ENCODE peak calls at places on chromosomes 16 and 17, in eight cellular contexts. G is HL-60, L is esophagus muscularis mucosa, B is GM23338, K is prostate gland, Y is endothelial cell of umbilical vein, I is transverse colon, E is sigmoid colon. T is an unnamed sample.

GRCh38 chr16:82045471-82046178 is 10.6 kb downstream of the HSD17B2 start:
- DNase-seq in K (no peak), E (no peak), I (no peak), B (no peak), G (no peak), L (no peak), Y (no peak), T (no peak)

GRCh38 chr17:73118876-73119485 is 26.5 kb upstream of the SLC39A11 start:
- DNase-seq in G (no peak), E (no peak), K (no peak), B (no peak), Y (no peak), I (no peak), L (no peak), T (no peak)

GRCh38 chr16:77975942-77976341 is 46.4 kb upstream of the CLEC3A start:
- DNase-seq in B (no peak), K (no peak), G (no peak), E (no peak), L (no peak), Y (no peak), I (no peak), T (no peak)

GRCh38 chr17:7486181-7486580 is 2.0 kb downstream of the POLR2A start:
- DNase-seq in E (no peak), K (no peak), L (no peak), Y (peak; percentile 21), B (no peak), G (no peak), I (no peak), T (no peak)

GRCh38 chr17:55023626-55024025 is 55.1 kb downstream of the STXBP4 start:
- DNase-seq in G (no peak), Y (no peak), B (no peak), L (no peak), I (no peak), E (no peak), K (no peak), T (no peak)

GRCh38 chr16:86531193-86531550 is 20.8 kb downstream of the FOXF1 start:
- DNase-seq in E (peak; percentile 93), Y (no peak), G (no peak), I (peak; percentile 52), B (no peak), L (no peak), K (no peak), T (no peak)

GRCh38 chr17:20010099-20010863 is 1.1 kb downstream of the SPECC1 start:
- DNase-seq in B (peak; percentile 66), L (no peak), G (no peak), Y (peak; percentile 61), I (peak; percentile 20), K (peak; percentile 23), E (no peak), T (no peak)

GRCh38 chr16:69513180-69513966 is 52.4 kb upstream of the NFAT5 start:
- DNase-seq in E (no peak), I (no peak), B (peak; percentile 41), Y (no peak), K (no peak), L (no peak), G (no peak), T (no peak)

GRCh38 chr17:41773731-41774193 is 12.7 kb downstream of the JUP start:
- DNase-seq in B (no peak), E (peak; percentile 59), I (peak; percentile 23), K (no peak), G (no peak), L (no peak), Y (no peak), T (no peak)

GRCh38 chr16:12462690-12463646 is 340.7 kb downstream of the CPPED1 start:
- DNase-seq in I (no peak), E (no peak), L (no peak), B (no peak), G (no peak), K (no peak), Y (peak; percentile 70), T (no peak)

GRCh38 chr17:65545708-65546523 is 15.5 kb downstream of the AXIN2 start:
- DNase-seq in L (no peak), Y (no peak), E (peak; percentile 53), I (no peak), K (no peak), B (no peak), G (no peak), T (no peak)

DNA sequence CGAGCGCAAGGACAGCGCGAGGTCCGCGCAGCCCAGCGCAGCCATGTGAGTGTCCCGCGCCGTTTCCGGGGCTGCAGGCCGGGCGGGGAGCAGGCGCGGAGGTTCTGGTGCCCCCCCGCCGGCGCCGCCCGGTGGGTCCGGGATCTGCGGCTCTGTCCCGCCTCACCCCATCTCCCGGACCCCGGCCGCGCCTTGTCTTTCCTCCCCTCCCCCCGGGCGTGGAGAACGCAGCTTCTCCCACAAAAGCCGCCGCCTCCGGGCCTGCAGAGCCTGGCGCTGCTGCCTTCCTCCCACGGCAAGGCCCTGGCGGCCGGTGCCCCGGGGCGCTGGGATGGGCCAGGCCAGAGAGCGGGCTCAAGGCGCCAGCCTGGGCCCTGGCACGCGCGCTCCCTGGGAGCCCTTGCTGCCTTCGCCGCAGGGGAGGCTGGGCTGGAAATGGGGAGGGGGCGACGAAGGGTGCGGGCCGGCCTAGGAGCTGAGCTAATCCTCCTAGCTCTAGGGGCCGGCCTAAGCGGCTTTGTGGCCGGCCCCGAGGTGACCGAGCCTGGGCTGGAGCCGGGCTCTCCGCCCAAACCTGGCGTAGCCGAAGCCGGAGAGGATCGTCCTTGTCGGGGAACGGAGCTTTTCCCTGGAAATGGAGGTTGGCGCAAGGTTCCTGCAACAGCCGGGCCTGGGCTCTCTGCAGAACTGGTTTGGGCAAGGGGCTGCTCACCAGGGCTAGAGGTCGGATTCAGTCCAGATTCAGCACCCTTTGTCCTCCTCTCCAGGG is 425 bp downstream of the RIPOR1 start:
- DNase-seq in K (no peak), E (no peak), B (peak; percentile 63), L (no peak), G (no peak), Y (peak; percentile 47), I (peak; percentile 48), T (no peak)
- TF ChIP-seq POLR2AphosphoS5 in K (no peak), E (no peak), B (no peak), L (no peak), G (no peak), Y (peak; percentile 68), I (no peak), T (no peak)

DNA sequence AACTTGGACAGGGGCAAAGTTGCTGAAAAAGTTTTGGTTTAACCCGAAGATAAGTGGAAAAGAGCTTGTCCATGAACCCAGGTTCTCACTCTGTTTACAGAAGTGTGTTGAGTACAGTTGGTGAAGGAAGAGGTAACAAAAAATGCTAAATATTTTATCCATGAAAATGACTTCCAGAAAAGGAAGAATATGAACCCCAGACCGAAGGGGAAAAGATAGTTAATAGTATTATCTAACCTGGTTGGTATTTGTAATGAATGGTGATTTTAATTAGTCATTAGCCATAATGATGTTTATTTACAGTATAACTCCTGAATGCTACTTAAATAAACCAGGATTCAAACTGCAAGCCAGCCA is 574 bp upstream of the TMEM106A start:
- DNase-seq in B (no peak), L (no peak), G (no peak), E (no peak), Y (no peak), K (no peak), I (no peak), T (no peak)
- H3K4me3 ChIP-seq in B (peak overlapping the region; percentile 59), L (peak overlapping the region; percentile 60), G (no peak overlapping the region), E (peak overlapping the region; percentile 67), Y (peak overlapping the region; percentile 72), K (peak overlapping the region; percentile 40), I (peak overlapping the region; percentile 54), T (peak overlapping the region; percentile 60)

DNA sequence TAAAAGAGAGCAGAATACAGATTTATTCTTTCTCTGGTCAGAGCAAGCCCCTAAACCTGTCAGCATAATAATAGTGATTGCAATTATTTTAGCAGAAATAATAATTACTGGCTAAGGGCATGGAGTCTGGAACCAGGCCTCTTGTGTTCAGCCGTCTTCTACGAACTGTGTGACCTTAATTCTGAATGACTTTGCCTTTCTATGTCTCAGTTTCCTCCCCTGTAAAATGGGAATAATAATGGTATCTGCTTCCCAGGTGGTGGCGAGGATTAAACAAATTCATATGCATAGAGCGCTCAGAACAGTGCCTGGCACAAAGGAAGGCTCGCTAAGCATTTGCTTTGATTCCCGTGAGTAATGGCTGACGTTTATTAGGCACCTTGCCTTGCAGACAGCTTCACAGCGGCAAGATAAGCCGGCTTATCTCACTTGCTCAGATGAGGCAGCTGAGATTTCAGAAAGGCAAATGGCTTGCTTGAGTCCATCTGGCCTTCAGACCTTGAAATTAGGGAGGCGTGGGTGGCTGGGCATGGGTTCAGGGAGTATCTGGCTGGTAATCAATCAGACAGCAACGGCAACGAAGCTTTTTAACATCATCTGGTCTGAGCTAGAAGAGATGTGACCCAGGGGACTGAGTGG is 33.6 kb downstream of the RAB11FIP4 start:
- DNase-seq in K (no peak), Y (peak; percentile 13), L (no peak), B (peak; percentile 62), E (no peak), G (no peak), I (no peak), T (no peak)
- TF ChIP-seq POLR2AphosphoS5 in K (no peak), Y (no peak), L (no peak), B (no peak), E (no peak), G (no peak), I (no peak), T (no peak)

GRCh38 chr16:88908307-88908706 is 41.8 kb upstream of the PABPN1L start:
- DNase-seq in G (no peak), I (no peak), Y (no peak), L (no peak), E (no peak), B (no peak), K (no peak), T (no peak)

GRCh38 chr16:88905563-88905962 is 39.1 kb upstream of the PABPN1L start:
- DNase-seq in L (no peak), E (no peak), Y (no peak), G (no peak), B (peak; percentile 81), I (no peak), K (no peak), T (no peak)

GRCh38 chr16:88907768-88908167 is 41.3 kb upstream of the PABPN1L start:
- DNase-seq in E (no peak), Y (no peak), G (no peak), K (no peak), I (no peak), B (no peak), L (no peak), T (no peak)

GRCh38 chr16:88906020-88906419 is 39.6 kb upstream of the PABPN1L start:
- DNase-seq in I (no peak), Y (no peak), B (no peak), K (no peak), E (no peak), L (no peak), G (no peak), T (no peak)

DNA sequence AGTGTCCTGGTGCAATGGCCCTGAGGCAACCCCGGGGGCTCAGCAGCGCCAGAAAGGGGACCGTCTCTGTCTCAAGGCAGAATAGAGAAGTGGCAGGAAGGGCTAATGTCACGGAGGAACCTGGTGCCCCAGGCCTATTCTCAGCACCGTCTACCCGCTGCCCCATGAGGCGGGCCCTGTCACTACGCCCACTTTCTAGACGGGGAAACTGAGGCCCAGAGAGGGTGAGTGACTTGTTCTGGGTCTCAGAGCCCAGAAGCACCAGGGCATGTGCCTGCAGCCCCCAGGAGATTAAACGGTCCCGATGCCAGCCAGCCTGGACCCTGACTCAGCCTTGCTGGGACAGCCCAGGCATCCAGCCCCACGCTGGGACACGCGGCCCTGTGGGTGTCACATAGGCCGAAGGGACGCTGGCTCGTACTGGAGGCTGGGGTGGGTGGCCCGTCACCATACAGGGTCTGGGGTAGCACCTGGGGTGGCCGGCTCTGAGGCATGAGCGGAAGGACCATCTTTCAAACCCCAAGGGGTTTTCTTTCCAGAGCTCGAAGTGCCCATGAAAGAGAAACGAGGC is 40.2 kb upstream of the PABPN1L start:
- DNase-seq in Y (no peak), E (no peak), K (no peak), G (no peak), B (no peak), L (no peak), I (no peak), T (no peak)
- H3K4me3 ChIP-seq in Y (no peak overlapping the region), E (no peak overlapping the region), K (no peak overlapping the region), G (no peak overlapping the region), B (no peak overlapping the region), L (no peak overlapping the region), I (no peak overlapping the region), T (no peak overlapping the region)

T was measured in vagina.